ENCODE peak calls at places on chromosomes 3 and 15, in ten cellular contexts. X is mesenteric fat pad, R is RPMI7951, V is dermis blood vessel endothelial cell, P is NCI-H1417 treated with DMSO at 0.1 percent for 48 hours, U is NCI-H1694 treated with DMSO at 0.1 percent for 48 hours, Y is colonic mucosa, C is GM03348, M is NCI-H1092 treated with DMSO at 0.1 percent for 48 hours, S is NCI-H1105 treated with DMSO at 0.1 percent for 48 hours. T is an unnamed sample.

GRCh38 chr3:123947482-123947881 is 13.5 kb downstream of the CCDC14 start:
- DNase-seq in X (no peak), R (no peak), V (no peak), P (no peak), U (no peak), Y (no peak), C (no peak), M (no peak), S (no peak), T (no peak)

GRCh38 chr3:5250467-5251195 is 63.1 kb downstream of the EDEM1 start:
- DNase-seq in X (no peak), R (peak), V (no peak), P (no peak), U (no peak), Y (peak), C (peak), M (peak), S (peak), T (no peak)

GRCh38 chr3:81302045-81302444 is 459.4 kb downstream of the GBE1 start:
- DNase-seq in X (no peak), R (peak), V (peak), P (no peak), U (peak), Y (peak), C (peak), M (peak), S (peak), T (no peak)

GRCh38 chr3:100875239-100875638 is 118.0 kb downstream of the ABI3BP start:
- DNase-seq in X (no peak), R (peak), V (peak), P (no peak), U (no peak), Y (peak), C (peak), M (peak), S (peak), T (peak)

GRCh38 chr3:65871305-65872141 is 167.2 kb downstream of the MAGI1 start:
- DNase-seq in X (no peak), R (no peak), V (peak), P (peak), U (peak), Y (peak), C (no peak), M (peak), S (peak), T (no peak)

GRCh38 chr15:26873846-26874245 is 7.0 kb downstream of the GABRA5 start:
- DNase-seq in X (no peak), R (no peak), V (no peak), P (no peak), U (no peak), Y (no peak), C (peak), M (no peak), S (no peak), T (no peak)

GRCh38 chr3:14289590-14290453 is 111.2 kb downstream of the LSM3 start:
- DNase-seq in X (no peak), R (peak), V (peak), P (no peak), U (peak), Y (peak), C (peak), M (no peak), S (no peak), T (no peak)

GRCh38 chr3:94612631-94613030 is 549.8 kb downstream of the NSUN3 start:
- DNase-seq in X (no peak), R (no peak), V (no peak), P (no peak), U (no peak), Y (no peak), C (no peak), M (no peak), S (no peak), T (no peak)

GRCh38 chr3:62011667-62012066 is 361.7 kb downstream of the FEZF2 start:
- DNase-seq in X (no peak), R (peak), V (no peak), P (no peak), U (no peak), Y (no peak), C (no peak), M (no peak), S (no peak), T (no peak)

GRCh38 chr3:23830869-23831484 is 25.2 kb downstream of the UBE2E1 start:
- DNase-seq in X (no peak), R (no peak), V (no peak), P (no peak), U (no peak), Y (no peak), C (no peak), M (no peak), S (no peak), T (no peak)

GRCh38 chr3:99895706-99896441 is 78.2 kb downstream of the CMSS1 start:
- DNase-seq in X (no peak), R (peak), V (peak), P (no peak), U (peak), Y (no peak), C (peak), M (no peak), S (peak), T (no peak)

GRCh38 chr3:149603126-149604074 is 54.4 kb downstream of the WWTR1 start:
- DNase-seq in X (no peak), R (peak), V (no peak), P (no peak), U (no peak), Y (no peak), C (peak), M (no peak), S (no peak), T (no peak)

GRCh38 chr15:65805019-65805738 is 13.1 kb upstream of the DENND4A start:
- DNase-seq in X (no peak), R (no peak), V (no peak), P (no peak), U (no peak), Y (no peak), C (no peak), M (no peak), S (no peak), T (no peak)

GRCh38 chr3:140128217-140129137 is 193.5 kb downstream of the CLSTN2 start:
- DNase-seq in X (no peak), R (peak), V (peak), P (no peak), U (peak), Y (peak), C (peak), M (peak), S (peak), T (no peak)

GRCh38 chr3:30670292-30670691 is 63.9 kb downstream of the TGFBR2 start:
- DNase-seq in X (no peak), R (no peak), V (no peak), P (no peak), U (no peak), Y (no peak), C (no peak), M (no peak), S (no peak), T (no peak)

GRCh38 chr3:17386432-17386831 is 356.0 kb downstream of the TBC1D5 start:
- DNase-seq in X (no peak), R (no peak), V (no peak), P (no peak), U (no peak), Y (no peak), C (no peak), M (no peak), S (no peak), T (no peak)

GRCh38 chr3:40053663-40054062 is 244.3 kb downstream of the MYRIP start:
- DNase-seq in X (no peak), R (no peak), V (no peak), P (no peak), U (no peak), Y (no peak), C (no peak), M (no peak), S (no peak), T (no peak)

GRCh38 chr3:171249171-171249692 is 211.0 kb downstream of the TNIK start:
- DNase-seq in X (no peak), R (no peak), V (no peak), P (no peak), U (no peak), Y (no peak), C (no peak), M (no peak), S (no peak), T (no peak)

GRCh38 chr3:48715179-48715800 is 1.7 kb downstream of the IP6K2 start:
- DNase-seq in X (no peak), R (peak), V (peak), P (no peak), U (no peak), Y (no peak), C (peak), M (no peak), S (no peak), T (no peak)

GRCh38 chr15:90957105-90957790 is 2.6 kb downstream of the RCCD1 start:
- DNase-seq in X (no peak), R (no peak), V (peak), P (no peak), U (no peak), Y (no peak), C (peak), M (peak), S (no peak), T (no peak)

GRCh38 chr15:74196175-74196574 is 6.4 kb downstream of the STRA6 start:
- DNase-seq in X (no peak), R (peak), V (peak), P (no peak), U (no peak), Y (peak), C (peak), M (no peak), S (peak), T (peak)

GRCh38 chr3:146589899-146590508 is 15.1 kb downstream of the PLSCR5 start:
- DNase-seq in X (no peak), R (peak), V (peak), P (no peak), U (peak), Y (peak), C (peak), M (peak), S (peak), T (no peak)

GRCh38 chr15:45821390-45821789 is 186.6 kb downstream of the SQOR start:
- DNase-seq in X (no peak), R (no peak), V (no peak), P (no peak), U (no peak), Y (no peak), C (no peak), M (no peak), S (no peak), T (no peak)

GRCh38 chr3:9769012-9769411 is 735 bp downstream of the CAMK1 start:
- DNase-seq in X (no peak), R (no peak), V (peak), P (no peak), U (no peak), Y (no peak), C (no peak), M (no peak), S (no peak), T (no peak)

GRCh38 chr3:104785966-104786365 is 580.7 kb upstream of the ALCAM start:
- DNase-seq in X (no peak), R (no peak), V (no peak), P (no peak), U (no peak), Y (no peak), C (no peak), M (no peak), S (no peak), T (no peak)

GRCh38 chr15:31399544-31400171 is 73.0 kb downstream of the KLF13 start:
- DNase-seq in X (no peak), R (peak), V (no peak), P (no peak), U (no peak), Y (peak), C (peak), M (no peak), S (no peak), T (no peak)

GRCh38 chr3:40842714-40843113 is 318.0 kb downstream of the ZNF621 start:
- DNase-seq in X (no peak), R (no peak), V (no peak), P (no peak), U (no peak), Y (no peak), C (no peak), M (no peak), S (no peak), T (no peak)

GRCh38 chr3:107208100-107208499 is 169.1 kb upstream of the CCDC54 start:
- DNase-seq in X (no peak), R (peak), V (peak), P (no peak), U (peak), Y (peak), C (peak), M (peak), S (peak), T (no peak)

GRCh38 chr15:36643551-36643950 is 64.1 kb downstream of the CDIN1 start:
- DNase-seq in X (no peak), R (peak), V (peak), P (no peak), U (no peak), Y (no peak), C (no peak), M (no peak), S (no peak), T (no peak)

GRCh38 chr15:82847703-82848102 is 38.3 kb downstream of the WHAMM start:
- DNase-seq in X (no peak), R (peak), V (no peak), P (no peak), U (no peak), Y (no peak), C (no peak), M (no peak), S (no peak), T (peak)

GRCh38 chr3:73060302-73060723 is 1.1 kb upstream of the EBLN2 start:
- DNase-seq in X (no peak), R (no peak), V (no peak), P (no peak), U (no peak), Y (no peak), C (peak), M (no peak), S (no peak), T (no peak)

GRCh38 chr3:114650808-114651207 is 357.0 kb downstream of the TIGIT start:
- DNase-seq in X (no peak), R (peak), V (peak), P (no peak), U (no peak), Y (no peak), C (peak), M (no peak), S (no peak), T (no peak)

GRCh38 chr3:130950641-130951040 is 56.8 kb downstream of the ATP2C1 start:
- DNase-seq in X (no peak), R (no peak), V (no peak), P (no peak), U (no peak), Y (no peak), C (peak), M (no peak), S (no peak), T (no peak)